ENCODE peak calls at places on chromosome 9, in four cellular contexts. B is fibroblast of lung, O is HL-60, A is cardiac fibroblast. G is an unnamed sample.

GRCh38 chr9:86667307-86667706 is 280.0 kb downstream of the GAS1 start:
- DNase-seq in B (peak), O (no peak), A (peak), G (peak)

GRCh38 chr9:21708225-21708624 is 94.2 kb upstream of the MTAP start:
- DNase-seq in B (peak), A (no peak), O (no peak), G (no peak)

GRCh38 chr9:113274474-113275146 is 762 bp downstream of the CDC26 start:
- DNase-seq in A (peak), O (peak), B (peak), G (peak)

GRCh38 chr9:93173365-93174150 is 10.4 kb upstream of the WNK2 start:
- DNase-seq in B (no peak), O (peak), A (no peak), G (no peak)

GRCh38 chr9:117448066-117448465 is 33.2 kb upstream of the ASTN2 start:
- DNase-seq in A (no peak), B (no peak), O (no peak), G (no peak)

GRCh38 chr9:122076117-122076516 is 17.0 kb downstream of the TTLL11 start:
- DNase-seq in O (no peak), B (no peak), A (no peak), G (no peak)

GRCh38 chr9:79962150-79962549 is 390.4 kb downstream of the TLE4 start:
- DNase-seq in O (no peak), A (no peak), B (no peak), G (no peak)

GRCh38 chr9:15416880-15417279 is 5.8 kb upstream of the SNAPC3 start:
- DNase-seq in B (peak), A (peak), O (peak), G (peak)

GRCh38 chr9:19298601-19299000 is 68.1 kb downstream of the DENND4C start:
- DNase-seq in B (no peak), A (no peak), O (no peak), G (peak)

GRCh38 chr9:75488082-75488713 is 399.9 kb downstream of the OSTF1 start:
- DNase-seq in B (no peak), O (no peak), A (no peak), G (no peak)

GRCh38 chr9:76662476-76663281 is 101.6 kb upstream of the PCA3 start:
- DNase-seq in B (no peak), O (peak), A (no peak), G (no peak)

GRCh38 chr9:2723666-2724065 is 6.4 kb downstream of the KCNV2 start:
- DNase-seq in O (no peak), B (no peak), A (no peak), G (no peak)

GRCh38 chr9:129483467-129484324 is 137.2 kb downstream of the C9orf50 start:
- DNase-seq in A (peak), B (peak), O (peak), G (peak)

GRCh38 chr9:98401140-98402025 is 145.9 kb upstream of the TBC1D2 start:
- DNase-seq in O (no peak), A (peak), B (peak), G (no peak)

GRCh38 chr9:108442604-108443277 is 413.0 kb downstream of the ACTL7B start:
- DNase-seq in B (no peak), O (no peak), A (no peak), G (no peak)

GRCh38 chr9:108445431-108446018 is 410.3 kb downstream of the ACTL7B start:
- DNase-seq in O (no peak), B (no peak), A (no peak), G (no peak)

GRCh38 chr9:108443278-108443633 is 412.5 kb downstream of the ACTL7B start:
- DNase-seq in O (no peak), A (no peak), B (peak), G (no peak)

GRCh38 chr9:108444400-108445358 is 411.1 kb downstream of the ACTL7B start:
- DNase-seq in O (no peak), B (peak), A (peak), G (peak)

GRCh38 chr9:108443741-108444140 is 412.0 kb downstream of the ACTL7B start:
- DNase-seq in A (peak), O (no peak), B (peak), G (peak)
- H3K4me3 ChIP-seq in A (peak), O (no peak), B (peak), G (no peak)

DNA sequence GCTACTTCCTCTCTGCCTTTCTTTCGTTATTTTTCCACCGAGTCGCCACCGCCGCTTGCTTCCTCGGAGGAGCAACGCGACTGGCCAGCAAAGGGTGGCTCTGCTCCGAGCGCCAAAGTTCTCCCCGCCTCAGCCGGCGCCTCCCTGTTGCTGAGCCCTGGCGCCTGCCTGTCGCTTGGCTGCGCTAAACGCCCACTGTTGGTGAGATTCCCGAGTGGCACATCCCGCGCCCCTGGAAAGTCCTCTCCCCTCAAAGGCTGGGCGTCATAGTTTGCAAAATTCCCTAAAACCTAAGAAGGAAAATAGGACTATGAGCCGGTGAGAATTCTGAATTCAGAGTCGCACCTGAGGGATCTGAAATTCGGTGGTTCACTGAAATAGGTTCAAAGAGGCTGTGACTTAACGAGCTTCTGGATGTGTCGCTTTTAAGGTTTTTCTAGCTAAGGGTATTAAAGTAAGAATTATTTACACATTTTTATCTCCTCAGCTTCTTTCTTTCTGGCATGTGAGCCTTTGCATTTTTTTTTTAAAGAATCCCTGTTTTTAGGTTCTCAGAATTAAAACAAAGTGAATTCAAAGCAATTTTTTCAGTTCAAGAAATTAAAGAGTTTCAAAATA is at the start of gene GRIN3A:
- DNase-seq in O (no peak), A (peak), B (no peak), G (no peak)
- TF ChIP-seq CTCF in O (no peak), A (no peak), B (no peak), G (no peak)

GRCh38 chr9:94782367-94783120 is 56.0 kb downstream of the AOPEP start:
- DNase-seq in B (peak), A (no peak), O (no peak), G (peak)
- H3K4me3 ChIP-seq in B (no peak), A (no peak), O (no peak), G (no peak)

GRCh38 chr9:11144750-11145149 is 531.9 kb upstream of the PTPRD start:
- DNase-seq in O (no peak), A (no peak), B (no peak), G (no peak)

GRCh38 chr9:11148189-11148588 is 535.4 kb upstream of the PTPRD start:
- DNase-seq in O (no peak), B (no peak), A (no peak), G (no peak)

GRCh38 chr9:11142965-11143738 is 530.4 kb upstream of the PTPRD start:
- DNase-seq in B (no peak), O (no peak), A (no peak), G (no peak)

DNA sequence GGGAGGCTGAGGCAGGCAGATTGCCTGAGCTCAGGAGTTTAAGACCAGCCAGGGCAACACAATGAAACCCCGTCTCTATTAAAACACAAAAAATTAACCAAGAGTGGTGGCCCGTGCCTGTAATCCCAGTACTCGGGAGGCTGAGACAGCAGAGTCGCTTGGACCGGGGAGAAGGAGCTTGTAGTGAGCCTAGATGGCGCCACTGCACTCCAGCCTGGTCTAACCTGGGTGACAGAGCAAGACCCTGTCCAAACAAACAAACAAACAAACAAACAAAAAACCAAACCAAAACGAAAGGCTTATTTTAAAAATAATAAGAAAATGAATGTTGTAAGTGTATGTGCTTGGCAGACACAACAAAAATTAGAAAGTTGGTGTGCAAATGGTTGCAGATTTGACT is 536.3 kb upstream of the PTPRD start:
- DNase-seq in O (no peak), B (no peak), A (no peak), G (no peak)
- TF ChIP-seq CTCF in O (no peak), B (no peak), A (no peak), G (no peak)

DNA sequence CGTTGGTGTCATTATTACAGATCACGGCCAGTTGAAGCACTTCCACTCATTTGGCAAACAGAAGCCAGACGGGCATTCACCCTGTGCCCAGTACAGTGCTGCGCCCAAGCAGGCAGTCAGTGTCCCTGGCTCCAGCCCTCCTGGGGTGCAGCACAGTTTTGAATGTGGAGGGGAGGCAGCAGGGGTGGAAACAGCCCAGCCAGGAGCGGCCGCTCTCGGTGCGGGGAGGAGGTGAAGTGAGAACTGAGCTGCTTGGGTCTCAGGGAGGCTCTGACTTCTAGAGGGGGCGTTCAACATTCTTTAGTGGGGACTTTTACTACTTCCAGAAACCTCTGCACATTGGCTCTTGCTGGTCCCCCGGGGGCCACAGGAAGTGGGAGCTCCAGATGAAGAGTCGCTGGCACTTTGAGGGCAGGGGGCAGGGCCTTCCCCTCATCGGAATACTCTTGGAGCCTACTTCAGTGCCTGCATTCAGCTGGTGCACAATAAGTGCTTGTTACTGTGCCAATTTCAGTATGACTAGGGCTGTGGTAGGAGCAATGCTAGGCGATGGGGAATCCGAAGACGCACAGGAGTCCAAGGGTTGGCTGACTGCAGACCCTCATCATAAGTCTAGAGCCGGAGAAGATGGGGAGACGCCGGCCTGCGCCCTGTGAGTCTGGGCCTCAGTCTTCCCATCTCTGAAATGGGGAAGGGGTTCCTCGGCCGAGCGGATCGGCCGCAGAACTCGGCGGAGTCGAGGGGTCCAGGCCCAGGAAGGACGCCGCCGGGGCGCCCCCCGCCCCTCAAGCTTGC is 482 bp upstream of the NEK6 start:
- DNase-seq in A (no peak), B (no peak), O (no peak), G (peak)
- H3K4me3 ChIP-seq in A (peak), B (peak), O (peak), G (peak)

GRCh38 chr9:89024727-89025126 is 33.5 kb downstream of the S1PR3 start:
- DNase-seq in B (no peak), O (no peak), A (no peak), G (no peak)
- TF ChIP-seq CTCF in B (no peak), O (no peak), A (no peak), G (no peak)

GRCh38 chr9:94213513-94214124 is 45.5 kb upstream of the ZNF169 start:
- DNase-seq in A (peak), O (peak), B (peak), G (peak)

GRCh38 chr9:94207781-94208180 is 51.3 kb upstream of the ZNF169 start:
- DNase-seq in O (no peak), B (no peak), A (no peak), G (no peak)

GRCh38 chr9:94212531-94212930 is 46.6 kb upstream of the ZNF169 start:
- DNase-seq in O (no peak), A (no peak), B (no peak), G (no peak)

GRCh38 chr9:94212091-94212490 is 47.0 kb upstream of the ZNF169 start:
- DNase-seq in A (no peak), O (no peak), B (no peak), G (peak)

DNA sequence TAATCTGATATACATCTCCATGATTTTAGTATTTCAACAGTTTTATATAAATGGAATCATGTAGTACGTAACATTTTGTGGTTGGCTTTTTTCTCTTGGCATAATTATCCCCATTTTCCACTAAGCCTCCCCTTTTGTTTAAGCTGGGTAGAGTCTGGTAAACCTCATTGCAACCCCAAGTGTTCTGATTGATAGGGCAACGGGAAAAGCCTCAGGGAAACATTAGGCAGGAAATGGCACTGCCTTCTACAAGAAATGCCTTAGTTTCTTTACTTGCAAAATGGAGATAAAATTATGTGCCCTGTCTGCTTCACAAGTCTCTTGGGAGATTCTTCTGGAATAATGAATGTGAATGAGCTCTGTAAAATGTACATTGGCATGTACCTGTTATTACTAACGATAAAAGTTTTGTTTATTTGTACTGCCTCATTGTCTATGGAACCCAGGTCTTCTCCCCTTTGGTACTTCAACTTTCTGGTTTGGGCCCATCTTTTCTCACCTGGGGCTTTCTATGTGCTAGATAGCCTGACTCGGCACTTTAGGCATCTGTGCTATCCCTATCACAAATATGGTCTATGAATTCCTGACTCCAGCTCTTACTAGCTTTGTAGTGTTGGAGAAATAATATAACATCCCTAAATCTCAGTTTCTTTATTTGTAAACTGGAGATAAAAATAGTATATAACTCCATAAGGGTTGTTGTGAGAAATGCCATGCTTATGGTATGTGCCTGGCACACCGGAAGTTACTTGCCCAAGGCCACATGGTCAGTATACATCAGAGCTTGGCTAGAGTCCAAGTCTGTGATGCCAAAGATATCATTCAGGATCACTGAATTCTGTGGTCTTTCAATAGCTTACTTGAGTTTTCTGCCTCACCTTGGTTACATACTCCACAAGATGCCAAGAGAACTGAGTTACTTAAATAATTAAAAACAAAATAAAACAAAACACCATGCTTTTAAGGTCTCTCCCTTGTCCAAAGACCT is 48.2 kb upstream of the ZNF169 start:
- DNase-seq in B (no peak), O (no peak), A (no peak), G (no peak)
- H3K4me3 ChIP-seq in B (no peak), O (no peak), A (no peak), G (no peak)

GRCh38 chr9:133474853-133475252 is 4.0 kb downstream of the SLC2A6 start:
- DNase-seq in A (no peak), O (no peak), B (no peak), G (no peak)
- TF ChIP-seq CTCF in A (no peak), O (no peak), B (no peak), G (no peak)

G was measured in astrocyte of the spinal cord.